ENCODE peak calls at places on chromosomes 3 and 15, in seven cellular contexts. B is HCT116, V is MM.1S, J is neural progenitor cell, L is fibroblast of lung, Z is IMR-90, C is mammary epithelial cell. G is an unnamed sample.

GRCh38 chr15:60994842-60995495 is 234.1 kb downstream of the RORA start:
- DNase-seq in L (no peak), V (no peak), C (no peak), B (no peak), Z (no peak), J (no peak), G (no peak)

GRCh38 chr15:100141304-100142080 is 200.3 kb downstream of the ADAMTS17 start:
- DNase-seq in B (no peak), L (peak), Z (no peak), C (no peak), V (no peak), J (no peak), G (no peak)

GRCh38 chr3:178097576-178097975 is 438.7 kb upstream of the KCNMB2 start:
- DNase-seq in C (peak), L (peak), Z (peak), B (no peak), V (no peak), J (no peak), G (no peak)

GRCh38 chr3:155550386-155550785 is 194.5 kb downstream of the PLCH1 start:
- DNase-seq in J (no peak), V (no peak), C (no peak), B (no peak), L (no peak), Z (no peak), G (no peak)

GRCh38 chr15:97126556-97127233 is 796.2 kb downstream of the NR2F2 start:
- DNase-seq in V (no peak), L (no peak), Z (no peak), B (no peak), C (peak), J (no peak), G (no peak)

GRCh38 chr3:183637106-183637486 is 1.7 kb downstream of the KLHL24 start:
- DNase-seq in V (no peak), B (no peak), J (no peak), Z (no peak), L (no peak), C (no peak), G (no peak)

GRCh38 chr3:12629560-12629959 is 34.4 kb downstream of the RAF1 start:
- DNase-seq in Z (peak), J (no peak), V (no peak), L (peak), C (no peak), B (no peak), G (no peak)

GRCh38 chr3:149767720-149768119 is 15.4 kb upstream of the COMMD2 start:
- DNase-seq in B (no peak), Z (no peak), J (no peak), L (no peak), C (no peak), V (no peak), G (no peak)

GRCh38 chr3:191329654-191330308 is 545 bp downstream of the UTS2B start:
- DNase-seq in Z (peak), L (peak), V (peak), B (no peak), J (peak), C (peak), G (no peak)

GRCh38 chr15:70646169-70646568 is 117.2 kb downstream of the UACA start:
- DNase-seq in B (no peak), L (no peak), J (no peak), C (no peak), V (no peak), Z (no peak), G (no peak)

GRCh38 chr3:10757021-10757820 is 58.8 kb upstream of the SLC6A11 start:
- DNase-seq in C (peak), B (no peak), L (peak), V (no peak), J (no peak), Z (peak), G (no peak)

GRCh38 chr3:198113219-198114053 is 153.4 kb downstream of the LMLN start:
- DNase-seq in V (no peak), L (peak), J (peak), Z (no peak), B (no peak), C (no peak), G (no peak)

GRCh38 chr15:31214864-31215489 is 111.7 kb upstream of the KLF13 start:
- DNase-seq in Z (no peak), J (no peak), V (no peak), B (no peak), C (peak), L (no peak), G (peak)

GRCh38 chr15:48644498-48644826 is 1.0 kb downstream of the FBN1 start:
- DNase-seq in J (no peak), V (no peak), C (no peak), Z (peak), B (no peak), L (peak), G (no peak)
- H2AFZ ChIP-seq in J (peak), V (no peak), C (peak), Z (peak), B (no peak), L (peak), G (no peak)

GRCh38 chr3:71109977-71110285 is 473.6 kb downstream of the FOXP1 start:
- DNase-seq in B (no peak), L (no peak), Z (no peak), C (no peak), V (no peak), J (no peak), G (no peak)
- H3K4me3 ChIP-seq in B (no peak), L (peak), Z (no peak), C (no peak), V (no peak), J (no peak), G (no peak)

DNA sequence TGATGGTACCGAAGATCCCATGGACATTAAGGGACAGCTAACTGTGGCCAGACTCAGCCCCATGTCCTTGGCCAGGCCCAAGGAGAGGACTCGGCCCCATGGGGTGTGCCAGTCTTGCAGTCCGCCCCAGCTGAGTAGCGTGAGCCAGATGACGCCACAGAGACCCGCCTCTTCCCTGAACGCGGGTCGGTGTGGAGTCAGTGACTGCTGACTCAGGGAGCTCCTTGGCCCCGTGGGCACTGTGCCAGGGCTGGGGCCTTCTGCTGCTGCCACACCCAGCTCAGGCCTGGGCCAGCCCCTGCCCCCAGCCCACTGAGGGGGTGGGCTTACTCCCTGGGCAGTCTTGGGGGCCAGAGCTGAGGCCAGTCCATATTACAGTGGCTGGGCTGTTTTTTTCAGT is 52.8 kb downstream of the PLXNA1 start:
- DNase-seq in B (peak), V (no peak), J (no peak), C (peak), Z (peak), L (peak), G (no peak)
- H3K9ac ChIP-seq in B (peak), V (no peak), J (no peak), C (no peak), Z (no peak), L (no peak), G (no peak)

DNA sequence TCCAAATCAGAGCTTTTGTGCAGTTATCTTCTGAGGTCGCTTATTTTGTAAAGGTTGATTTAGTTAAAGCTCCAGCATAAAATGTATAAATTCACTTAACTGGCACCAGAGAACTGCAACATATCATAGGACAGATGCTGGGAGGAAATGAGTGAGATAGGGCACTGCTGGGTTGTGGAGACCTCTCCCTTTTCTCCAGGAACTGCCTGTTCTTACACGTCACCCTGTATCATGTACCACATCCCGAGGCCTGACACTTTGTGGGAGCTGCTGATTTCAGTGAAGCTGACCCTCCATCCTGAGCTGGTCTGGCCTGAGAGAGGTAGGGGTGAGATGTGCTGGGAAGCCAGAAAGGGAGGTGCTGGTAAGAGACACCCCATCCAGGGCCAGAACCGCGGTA is 213.8 kb upstream of the FEZF2 start:
- DNase-seq in J (no peak), B (no peak), L (peak), Z (peak), C (peak), V (no peak), G (no peak)
- H2AFZ ChIP-seq in J (no peak), B (no peak), L (no peak), Z (peak), C (peak), V (no peak), G (no peak)

GRCh38 chr15:63194291-63194681 is 4.9 kb downstream of the RAB8B start:
- DNase-seq in C (no peak), B (no peak), J (no peak), Z (no peak), V (no peak), L (no peak), G (no peak)
- H3K4me3 ChIP-seq in C (no peak), B (no peak), J (no peak), Z (no peak), V (peak), L (no peak), G (no peak)

GRCh38 chr15:94231728-94232086 is 346 bp downstream of the MCTP2 start:
- DNase-seq in J (peak), C (no peak), V (peak), B (no peak), L (no peak), Z (no peak), G (peak)
- H3K9ac ChIP-seq in J (no peak), C (peak), V (peak), B (peak), L (peak), Z (peak), G (peak)

DNA sequence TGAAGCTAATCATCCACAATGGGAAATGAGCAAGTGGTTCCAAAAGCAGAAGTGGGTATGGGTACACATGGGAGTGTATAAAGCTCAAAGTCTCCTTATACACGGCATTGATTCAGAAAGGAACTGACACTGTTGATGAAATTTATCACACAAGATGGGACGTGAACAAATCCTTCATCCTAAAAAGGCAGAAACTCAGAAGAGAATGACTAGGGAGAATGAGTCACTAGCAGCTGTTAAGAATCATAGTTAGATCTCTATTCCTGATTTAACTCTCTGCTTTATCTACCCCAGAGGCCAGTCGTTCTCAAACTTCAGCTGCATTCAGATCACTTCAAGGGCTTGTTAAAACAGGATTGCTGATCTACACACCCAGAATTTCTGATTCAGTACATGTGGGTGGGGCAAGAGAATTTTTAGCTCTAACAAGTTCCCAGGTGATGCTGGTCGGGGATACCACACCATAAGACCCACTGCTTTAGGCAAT is 97.7 kb upstream of the PHLDB2 start:
- DNase-seq in L (peak), C (peak), V (no peak), J (no peak), Z (peak), B (no peak), G (peak)
- H2AFZ ChIP-seq in L (no peak), C (peak), V (no peak), J (no peak), Z (peak), B (no peak), G (no peak)

DNA sequence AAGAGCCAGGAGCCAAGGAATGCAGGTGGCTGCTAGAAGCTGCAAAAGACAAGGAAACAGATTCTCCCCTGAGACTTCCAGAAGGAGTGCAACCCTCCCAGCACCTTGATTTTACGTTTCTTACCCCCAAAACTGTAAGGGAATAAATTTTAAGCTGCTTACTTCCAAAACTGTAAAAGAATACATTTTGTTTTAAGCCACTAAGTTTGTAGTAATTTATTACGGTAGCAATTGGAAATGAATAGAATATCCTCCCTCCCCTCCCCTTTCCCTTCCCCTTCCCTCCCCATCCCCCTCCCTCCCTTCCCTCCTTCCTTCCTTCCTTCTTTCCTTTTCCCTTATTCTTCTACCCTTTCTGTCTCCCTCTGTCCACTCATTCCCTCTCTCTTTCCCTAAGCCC is 203.7 kb upstream of the CFAP20DC start:
- DNase-seq in B (no peak), Z (no peak), C (no peak), L (no peak), V (no peak), J (no peak), G (no peak)
- H3K4me3 ChIP-seq in B (no peak), Z (no peak), C (no peak), L (no peak), V (no peak), J (no peak), G (no peak)

GRCh38 chr3:73716418-73716817 is 91.7 kb upstream of the PDZRN3 start:
- DNase-seq in L (peak), V (no peak), B (no peak), J (no peak), C (peak), Z (peak), G (no peak)
- H3K9ac ChIP-seq in L (no peak), V (no peak), B (no peak), J (no peak), C (no peak), Z (no peak), G (no peak)

GRCh38 chr15:38565287-38565670 is 665 bp upstream of the RASGRP1 start:
- DNase-seq in B (no peak), J (no peak), C (no peak), V (no peak), L (no peak), Z (no peak), G (no peak)

GRCh38 chr15:38562278-38562677 is 2.3 kb downstream of the RASGRP1 start:
- DNase-seq in Z (no peak), J (no peak), L (no peak), C (no peak), B (no peak), V (no peak), G (peak)

GRCh38 chr15:38564557-38565286 is at the start of gene RASGRP1:
- DNase-seq in L (peak), B (no peak), V (peak), Z (peak), J (peak), C (peak), G (peak)

GRCh38 chr15:38560456-38560926 is 4.1 kb downstream of the RASGRP1 start:
- DNase-seq in V (no peak), B (no peak), L (no peak), C (no peak), J (no peak), Z (no peak), G (no peak)

GRCh38 chr15:38563723-38564519 is 693 bp downstream of the RASGRP1 start:
- DNase-seq in L (peak), C (peak), Z (peak), B (peak), V (peak), J (peak), G (peak)
- H2AFZ ChIP-seq in L (no peak), C (peak), Z (peak), B (peak), V (peak), J (peak), G (peak)

G was measured in Karpas-422.